ENCODE peak calls at places on chromosomes 7 and 10, in seven cellular contexts. One of them, this sample, is unnamed.

GRCh38 chr10:89301231-89301630 is 615 bp upstream of the IFIT2 start:
- DNase-seq in GOT3: no peak
- DNase-seq in RCC 7860: no peak
- DNase-seq in Daoy: peak
- DNase-seq in COR-L47: no peak
- DNase-seq in EL: peak
- DNase-seq in AG09319: no peak
- DNase-seq in this sample: peak

GRCh38 chr10:103564799-103565365 is 71.4 kb downstream of the NEURL1 start:
- DNase-seq in GOT3: no peak
- DNase-seq in RCC 7860: no peak
- DNase-seq in Daoy: peak
- DNase-seq in COR-L47: no peak
- DNase-seq in EL: no peak
- DNase-seq in AG09319: no peak
- DNase-seq in this sample: peak

GRCh38 chr7:152867482-152867833 is 107.9 kb downstream of the ACTR3B start:
- DNase-seq in GOT3: no peak
- DNase-seq in RCC 7860: no peak
- DNase-seq in Daoy: no peak
- DNase-seq in COR-L47: no peak
- DNase-seq in EL: no peak
- DNase-seq in AG09319: no peak
- DNase-seq in this sample: no peak

GRCh38 chr10:88831709-88832108 is 19.9 kb downstream of the ANKRD22 start:
- DNase-seq in GOT3: no peak
- DNase-seq in RCC 7860: no peak
- DNase-seq in Daoy: no peak
- DNase-seq in COR-L47: no peak
- DNase-seq in EL: no peak
- DNase-seq in AG09319: no peak
- DNase-seq in this sample: no peak

GRCh38 chr7:132869166-132869861 is 212.6 kb downstream of the CHCHD3 start:
- DNase-seq in GOT3: no peak
- DNase-seq in RCC 7860: no peak
- DNase-seq in Daoy: no peak
- DNase-seq in COR-L47: no peak
- DNase-seq in EL: peak
- DNase-seq in AG09319: no peak
- DNase-seq in this sample: no peak

GRCh38 chr10:72096115-72097000 is 8.0 kb upstream of the SPOCK2 start:
- DNase-seq in GOT3: no peak
- DNase-seq in RCC 7860: peak
- DNase-seq in Daoy: no peak
- DNase-seq in COR-L47: no peak
- DNase-seq in EL: peak
- DNase-seq in AG09319: no peak
- DNase-seq in this sample: peak

GRCh38 chr7:35722054-35722849 is 27.3 kb upstream of the HERPUD2 start:
- DNase-seq in GOT3: no peak
- DNase-seq in RCC 7860: no peak
- DNase-seq in Daoy: no peak
- DNase-seq in COR-L47: no peak
- DNase-seq in EL: no peak
- DNase-seq in AG09319: no peak
- DNase-seq in this sample: no peak

GRCh38 chr10:22590115-22590514 is 124.3 kb downstream of the PIP4K2A start:
- DNase-seq in GOT3: no peak
- DNase-seq in RCC 7860: no peak
- DNase-seq in Daoy: no peak
- DNase-seq in COR-L47: no peak
- DNase-seq in EL: no peak
- DNase-seq in AG09319: no peak
- DNase-seq in this sample: peak

GRCh38 chr7:79612027-79612426 is 158.6 kb upstream of the MAGI2 start:
- DNase-seq in GOT3: no peak
- DNase-seq in RCC 7860: no peak
- DNase-seq in Daoy: no peak
- DNase-seq in COR-L47: peak
- DNase-seq in EL: no peak
- DNase-seq in AG09319: no peak
- DNase-seq in this sample: no peak

GRCh38 chr7:33258561-33258960 is 129.2 kb downstream of the BBS9 start:
- DNase-seq in GOT3: no peak
- DNase-seq in RCC 7860: no peak
- DNase-seq in Daoy: no peak
- DNase-seq in COR-L47: no peak
- DNase-seq in EL: no peak
- DNase-seq in AG09319: no peak
- DNase-seq in this sample: no peak

GRCh38 chr10:107340345-107340744 is 175.8 kb upstream of the SORCS1 start:
- DNase-seq in GOT3: no peak
- DNase-seq in RCC 7860: no peak
- DNase-seq in Daoy: no peak
- DNase-seq in COR-L47: no peak
- DNase-seq in EL: no peak
- DNase-seq in AG09319: no peak
- DNase-seq in this sample: peak

This sample was measured in ELR.